ENCODE peak calls at places on chromosomes 1 and 21, in eight cellular contexts. Q, U, A, M, H, I, O and P are unnamed samples.

GRCh38 chr1:20702416-20702815 is 15.4 kb downstream of the KIF17 start:
- DNase-seq in Q (no peak), U (no peak), A (peak; percentile 16), M (no peak), H (no peak), I (no peak), O (peak; percentile 46), P (no peak)

GRCh38 chr1:23611601-23612327 is 52.5 kb upstream of the ID3 start:
- DNase-seq in Q (no peak), U (no peak), A (no peak), M (no peak), H (no peak), I (no peak), O (no peak), P (no peak)

GRCh38 chr1:110308247-110308646 is 30.9 kb upstream of the RBM15 start:
- DNase-seq in Q (no peak), U (no peak), A (peak; percentile 26), M (no peak), H (no peak), I (no peak), O (peak; percentile 92), P (no peak)

GRCh38 chr21:28018741-28019669 is 973.7 kb downstream of the LTN1 start:
- DNase-seq in Q (no peak), U (no peak), A (no peak), M (peak; percentile 68), H (no peak), I (no peak), O (no peak), P (no peak)

GRCh38 chr1:214463596-214463995 is 87.8 kb downstream of the PTPN14 start:
- DNase-seq in Q (no peak), U (no peak), A (no peak), M (no peak), H (no peak), I (no peak), O (no peak), P (no peak)

GRCh38 chr1:50705699-50706098 is 254.4 kb downstream of the FAF1 start:
- DNase-seq in Q (no peak), U (no peak), A (no peak), M (no peak), H (no peak), I (no peak), O (no peak), P (no peak)

GRCh38 chr21:21385404-21385803 is 387.2 kb downstream of the NCAM2 start:
- DNase-seq in Q (no peak), U (no peak), A (no peak), M (no peak), H (no peak), I (no peak), O (no peak), P (no peak)

GRCh38 chr21:20603236-20603635 is 395.0 kb upstream of the NCAM2 start:
- DNase-seq in Q (no peak), U (no peak), A (no peak), M (no peak), H (no peak), I (no peak), O (no peak), P (no peak)

GRCh38 chr1:161013104-161013590 is 7.8 kb downstream of the F11R start:
- DNase-seq in Q (no peak), U (no peak), A (no peak), M (no peak), H (no peak), I (no peak), O (peak; percentile 39), P (no peak)

GRCh38 chr1:203406446-203407045 is 55.6 kb upstream of the FMOD start:
- DNase-seq in Q (peak; percentile 85), U (peak; percentile 91), A (peak; percentile 22), M (no peak), H (peak; percentile 60), I (no peak), O (peak; percentile 40), P (peak; percentile 59)

GRCh38 chr1:27132624-27133023 is 22.3 kb downstream of the SLC9A1 start:
- DNase-seq in Q (no peak), U (no peak), A (no peak), M (no peak), H (peak; percentile 65), I (peak; percentile 48), O (no peak), P (peak; percentile 51)

GRCh38 chr21:44962481-44962966 is 22.7 kb downstream of the SLX9 start:
- DNase-seq in Q (peak; percentile 8), U (no peak), A (peak; percentile 97), M (no peak), H (no peak), I (no peak), O (peak; percentile 94), P (no peak)

GRCh38 chr1:12665511-12665910 is 21.6 kb downstream of the AADACL4 start:
- DNase-seq in Q (no peak), U (no peak), A (no peak), M (no peak), H (no peak), I (no peak), O (no peak), P (no peak)

GRCh38 chr21:46051379-46051770 is 46.5 kb upstream of the COL6A2 start:
- DNase-seq in Q (no peak), U (peak; percentile 46), A (no peak), M (no peak), H (no peak), I (no peak), O (no peak), P (no peak)

GRCh38 chr1:153565529-153566374 is at the start of gene S100A2:
- DNase-seq in Q (peak; percentile 91), U (peak; percentile 84), A (peak; percentile 97), M (peak; percentile 62), H (no peak), I (peak; percentile 55), O (peak; percentile 98), P (no peak)

GRCh38 chr1:34101151-34101550 is 63.9 kb downstream of the CSMD2 start:
- DNase-seq in Q (no peak), U (no peak), A (no peak), M (no peak), H (no peak), I (no peak), O (peak; percentile 88), P (no peak)

GRCh38 chr21:33027401-33028185 is 1.9 kb downstream of the OLIG2 start:
- DNase-seq in Q (no peak), U (peak; percentile 27), A (no peak), M (peak; percentile 75), H (no peak), I (no peak), O (no peak), P (no peak)

GRCh38 chr21:22890656-22891055 is 1892.4 kb downstream of the NCAM2 start:
- DNase-seq in Q (no peak), U (no peak), A (no peak), M (no peak), H (no peak), I (no peak), O (no peak), P (no peak)

GRCh38 chr21:14850394-14850793 is 214.4 kb downstream of the NRIP1 start:
- DNase-seq in Q (no peak), U (no peak), A (no peak), M (no peak), H (no peak), I (no peak), O (peak; percentile 23), P (no peak)

DNA sequence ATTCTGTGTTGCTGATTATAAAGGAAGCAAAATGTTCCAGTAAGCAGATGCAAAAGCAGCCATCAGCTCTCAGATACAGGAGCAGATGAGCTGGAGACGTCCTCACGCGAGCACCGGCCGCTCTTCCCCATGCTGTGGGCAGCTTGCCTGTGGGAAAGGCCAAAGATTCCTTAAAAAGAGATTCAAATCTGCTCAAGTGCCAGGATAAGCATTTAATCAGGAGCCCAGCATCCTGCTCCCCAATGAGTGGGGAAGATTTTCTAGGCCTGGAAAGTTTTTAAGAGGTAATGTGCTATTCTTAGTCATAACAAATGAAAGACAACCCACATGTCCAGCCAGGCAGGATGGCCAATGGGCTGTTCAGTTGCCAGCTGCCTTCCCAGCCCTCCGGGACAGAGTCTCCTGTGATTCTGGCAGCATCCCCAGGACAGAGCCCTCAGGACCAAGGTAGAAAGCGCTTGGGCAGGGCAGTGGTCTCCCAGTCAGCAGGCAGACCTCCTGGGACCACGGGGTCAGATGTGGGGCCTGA is 108.2 kb upstream of the TMPRSS2 start:
- DNase-seq in Q (no peak), U (peak; percentile 74), A (no peak), M (no peak), H (no peak), I (no peak), O (peak; percentile 87), P (no peak)
- H3K27ac ChIP-seq in Q (no peak overlapping the region), U (peak overlapping the region; percentile 81), A (peak overlapping the region; percentile 1), M (no peak overlapping the region), H (no peak overlapping the region), I (peak overlapping the region; percentile 53), O (peak overlapping the region; percentile 99), P (peak overlapping the region; percentile 55)

DNA sequence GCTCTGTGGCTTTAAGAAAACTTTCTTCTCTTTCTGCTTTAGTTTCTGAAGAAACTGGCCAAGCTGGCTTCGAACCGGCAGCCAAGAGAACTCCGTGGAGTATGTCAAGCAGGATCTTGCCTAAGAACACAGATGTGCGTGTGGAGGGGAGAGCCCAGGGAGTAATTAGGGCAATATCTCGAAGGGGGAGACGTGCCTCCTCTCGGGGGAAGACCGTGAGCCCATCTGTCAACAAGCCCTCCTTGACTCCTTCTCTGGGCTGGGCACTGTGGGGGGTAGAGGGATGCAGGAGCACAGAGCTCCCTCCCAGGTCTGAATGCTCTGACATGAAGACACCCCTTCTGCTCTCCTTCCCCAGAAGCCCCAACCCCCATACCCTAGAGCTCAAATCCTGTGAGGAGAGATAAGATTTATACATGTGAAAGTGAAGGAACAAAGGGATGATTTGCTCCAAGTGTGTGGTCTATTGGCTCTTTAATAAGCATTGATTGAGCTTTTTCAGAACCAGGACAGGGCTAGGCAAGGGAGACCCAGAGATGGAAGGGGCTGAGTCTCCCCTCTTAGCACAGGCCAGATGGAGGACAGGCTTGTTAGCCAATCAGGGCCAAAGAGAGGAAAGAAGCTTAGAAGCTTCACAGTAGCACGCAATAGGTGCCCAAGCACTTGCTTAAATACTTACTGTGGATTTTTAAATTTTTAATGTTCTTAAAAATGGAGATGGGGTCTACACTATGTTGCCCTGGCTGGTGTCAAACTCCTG is 37.5 kb downstream of the EDN2 start:
- DNase-seq in Q (no peak), U (no peak), A (no peak), M (no peak), H (no peak), I (no peak), O (no peak), P (no peak)
- H3K4me3 ChIP-seq in Q (no peak overlapping the region), U (no peak overlapping the region), A (no peak overlapping the region), M (no peak overlapping the region), H (no peak overlapping the region), I (no peak overlapping the region), O (no peak overlapping the region), P (no peak overlapping the region)

DNA sequence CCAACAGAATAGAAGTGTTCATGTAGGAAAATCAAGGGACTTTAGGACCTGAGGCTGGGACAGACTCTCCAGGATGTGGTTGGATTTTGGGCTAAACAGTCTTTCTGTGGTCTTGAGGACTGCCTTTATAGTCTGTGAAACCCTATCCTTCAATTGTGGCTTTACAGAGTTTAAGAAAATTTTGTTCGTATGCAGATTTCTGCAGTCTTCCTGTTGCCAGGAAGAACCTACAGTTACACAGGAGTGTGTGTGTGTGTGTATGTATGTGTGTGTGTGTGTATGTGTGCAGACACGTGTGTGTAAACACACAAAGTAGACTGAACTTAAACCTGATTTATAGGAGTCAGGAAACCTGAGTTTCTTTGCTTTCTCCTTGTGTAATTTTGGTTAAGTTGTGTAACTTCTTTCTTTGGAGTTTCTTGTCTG is 22.8 kb downstream of the NEK7 start:
- DNase-seq in Q (no peak), U (no peak), A (peak; percentile 72), M (no peak), H (no peak), I (no peak), O (no peak), P (no peak)
- H3K4me1 ChIP-seq in Q (peaks cover under 1% of the 10 kb centered on the region), U (no peaks in the 10 kb centered on the region), A (no peaks in the 10 kb centered on the region), M (peaks cover 13% of the 10 kb centered on the region), H (peaks cover 22% of the 10 kb centered on the region), I (peaks cover 10% of the 10 kb centered on the region), O (peaks cover 95% of the 10 kb centered on the region), P (peaks cover 95% of the 10 kb centered on the region)

GRCh38 chr1:39625462-39626273 is 13.8 kb downstream of the HEYL start:
- DNase-seq in Q (peak; percentile 95), U (peak; percentile 95), A (peak; percentile 95), M (no peak), H (peak; percentile 87), I (peak; percentile 43), O (peak; percentile 72), P (peak; percentile 86)
- H3K27ac ChIP-seq in Q (peak overlapping the region; percentile 40), U (peak overlapping the region; percentile 55), A (no peak overlapping the region), M (no peak overlapping the region), H (peak overlapping the region; percentile 73), I (peak overlapping the region; percentile 48), O (no peak overlapping the region), P (peak overlapping the region; percentile 79)